ENCODE peak calls at places on chromosome 20, in six cellular contexts. P, L, Q, E, R and S are unnamed samples.

GRCh38 chr20:23159256-23159922 is 73.3 kb upstream of the CD93 start:
- DNase-seq in R (no peak), E (no peak), P (no peak), L (no peak), Q (no peak), S (peak; percentile 78)

GRCh38 chr20:5402903-5403531 is 86.3 kb upstream of the PROKR2 start:
- DNase-seq in E (peak; percentile 62), R (no peak), L (peak; percentile 21), Q (no peak), P (no peak), S (no peak)

GRCh38 chr20:19251958-19252669 is 39.7 kb downstream of the SLC24A3 start:
- DNase-seq in Q (no peak), P (no peak), L (no peak), R (no peak), E (no peak), S (peak; percentile 37)

GRCh38 chr20:30812739-30813411 is 444.6 kb upstream of the DEFB115 start:
- DNase-seq in E (no peak), Q (no peak), P (no peak), R (peak; percentile 17), L (no peak), S (no peak)

GRCh38 chr20:51354769-51355319 is 187.7 kb downstream of the NFATC2 start:
- DNase-seq in E (no peak), P (no peak), Q (no peak), R (no peak), L (no peak), S (no peak)

GRCh38 chr20:21505161-21505809 is 8.6 kb downstream of the NKX2-2 start:
- DNase-seq in Q (no peak), L (peak; percentile 69), P (no peak), R (peak; percentile 85), E (peak; percentile 55), S (no peak)

GRCh38 chr20:31835977-31836852 is 9.2 kb downstream of the FOXS1 start:
- DNase-seq in E (peak; percentile 59), L (peak; percentile 89), Q (no peak), P (peak; percentile 23), R (peak; percentile 57), S (peak; percentile 65)

GRCh38 chr20:1122388-1123315 is 4.2 kb downstream of the PSMF1 start:
- DNase-seq in E (peak; percentile 99), Q (no peak), L (no peak), R (no peak), P (no peak), S (peak; percentile 39)

GRCh38 chr20:50645253-50646068 is 45.9 kb downstream of the RIPOR3 start:
- DNase-seq in Q (peak; percentile 85), L (no peak), R (no peak), E (peak; percentile 100), P (no peak), S (no peak)

GRCh38 chr20:34999782-35000181 is 44.1 kb downstream of the MYH7B start:
- DNase-seq in E (no peak), R (no peak), Q (no peak), L (no peak), P (no peak), S (no peak)

GRCh38 chr20:35002426-35003210 is 47.0 kb downstream of the MYH7B start:
- DNase-seq in L (no peak), R (no peak), E (no peak), Q (no peak), P (no peak), S (no peak)

GRCh38 chr20:35000311-35000921 is 44.7 kb downstream of the MYH7B start:
- DNase-seq in L (no peak), E (no peak), R (no peak), P (no peak), Q (no peak), S (no peak)

GRCh38 chr20:35001596-35002362 is 46.1 kb downstream of the MYH7B start:
- DNase-seq in R (peak; percentile 55), Q (no peak), P (no peak), E (no peak), L (no peak), S (no peak)

GRCh38 chr20:35000922-35001595 is 45.4 kb downstream of the MYH7B start:
- DNase-seq in E (no peak), Q (no peak), P (no peak), R (no peak), L (no peak), S (no peak)
- TF ChIP-seq GABPA in E (no peak), Q (no peak), P (no peak), R (no peak), L (no peak), S (no peak)

DNA sequence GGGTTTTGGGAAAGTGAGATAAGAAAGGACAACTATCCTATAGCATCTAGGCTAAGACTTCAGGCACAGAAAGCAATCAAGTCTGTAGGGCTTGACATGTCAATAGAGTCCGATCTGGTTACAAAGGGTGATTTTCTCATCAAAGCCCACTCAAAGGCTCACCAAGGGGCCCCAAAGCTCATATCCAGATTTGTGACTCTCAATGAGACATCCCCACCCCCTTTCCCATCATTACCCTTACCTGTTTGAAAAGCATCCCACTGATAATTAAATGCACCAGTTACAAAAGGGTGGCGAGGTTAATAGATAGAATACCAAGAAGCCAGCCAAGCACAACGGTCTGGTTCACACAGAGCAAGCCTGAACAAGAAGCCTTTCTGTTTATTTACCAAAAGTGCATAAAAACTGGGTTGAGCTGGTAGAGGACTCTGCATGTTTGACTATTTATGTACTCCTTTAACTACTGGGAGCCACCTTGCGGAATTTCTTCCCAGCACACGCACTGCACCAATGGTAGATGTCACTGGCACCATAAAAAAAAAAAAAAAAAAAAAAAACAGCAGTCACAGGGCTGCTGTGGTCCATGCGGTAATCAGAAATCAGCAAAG is 6.1 kb downstream of the JAG1 start:
- DNase-seq in E (no peak), P (no peak), L (no peak), R (no peak), Q (no peak), S (no peak)
- TF ChIP-seq GABPA in E (no peak), P (no peak), L (no peak), R (no peak), Q (no peak), S (no peak)

GRCh38 chr20:14332796-14333345 is 4.5 kb downstream of the FLRT3 start:
- DNase-seq in R (no peak), P (no peak), E (no peak), Q (no peak), L (no peak), S (no peak)

GRCh38 chr20:14335122-14335521 is 2.3 kb downstream of the FLRT3 start:
- DNase-seq in P (no peak), E (no peak), L (no peak), Q (no peak), R (no peak), S (no peak)

GRCh38 chr20:14333734-14334133 is 3.7 kb downstream of the FLRT3 start:
- DNase-seq in R (no peak), E (no peak), L (no peak), Q (no peak), P (no peak), S (no peak)

GRCh38 chr20:14336667-14337066 is 745 bp downstream of the FLRT3 start:
- DNase-seq in P (no peak), E (peak; percentile 12), L (no peak), R (no peak), Q (no peak), S (no peak)

DNA sequence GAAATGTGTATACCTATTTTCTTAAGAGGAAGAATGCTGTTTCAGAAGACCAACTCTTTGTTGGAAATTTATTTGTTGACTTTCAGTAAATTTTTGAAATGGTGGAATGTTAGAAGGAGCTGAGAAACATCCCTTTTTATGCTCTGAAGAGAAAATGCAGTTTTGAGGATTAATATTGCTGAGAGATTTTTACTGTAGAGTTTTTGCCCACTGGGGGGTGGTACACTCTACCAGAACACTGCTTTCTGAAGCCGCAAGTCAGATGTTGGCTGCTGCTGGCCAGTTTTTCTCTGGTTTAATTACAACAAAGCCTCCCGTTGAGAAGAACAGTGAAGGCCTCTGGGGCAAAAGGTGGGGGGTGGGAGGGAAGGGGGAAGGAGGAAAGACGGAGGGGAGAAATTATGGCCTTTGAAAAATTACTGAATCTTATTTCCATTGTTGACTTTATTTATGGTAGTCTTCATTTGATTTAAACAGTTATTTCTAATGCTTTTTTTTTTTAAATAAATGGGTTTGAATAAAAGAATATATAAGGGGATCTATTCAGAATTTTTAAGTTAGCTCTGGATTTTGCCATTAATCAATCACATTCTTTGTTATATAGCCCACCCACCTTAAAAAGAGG is 3.0 kb downstream of the FLRT3 start:
- DNase-seq in E (peak; percentile 48), R (peak; percentile 37), Q (peak; percentile 9), P (no peak), L (no peak), S (no peak)
- TF ChIP-seq GABPA in E (no peak), R (no peak), Q (no peak), P (no peak), L (no peak), S (no peak)

DNA sequence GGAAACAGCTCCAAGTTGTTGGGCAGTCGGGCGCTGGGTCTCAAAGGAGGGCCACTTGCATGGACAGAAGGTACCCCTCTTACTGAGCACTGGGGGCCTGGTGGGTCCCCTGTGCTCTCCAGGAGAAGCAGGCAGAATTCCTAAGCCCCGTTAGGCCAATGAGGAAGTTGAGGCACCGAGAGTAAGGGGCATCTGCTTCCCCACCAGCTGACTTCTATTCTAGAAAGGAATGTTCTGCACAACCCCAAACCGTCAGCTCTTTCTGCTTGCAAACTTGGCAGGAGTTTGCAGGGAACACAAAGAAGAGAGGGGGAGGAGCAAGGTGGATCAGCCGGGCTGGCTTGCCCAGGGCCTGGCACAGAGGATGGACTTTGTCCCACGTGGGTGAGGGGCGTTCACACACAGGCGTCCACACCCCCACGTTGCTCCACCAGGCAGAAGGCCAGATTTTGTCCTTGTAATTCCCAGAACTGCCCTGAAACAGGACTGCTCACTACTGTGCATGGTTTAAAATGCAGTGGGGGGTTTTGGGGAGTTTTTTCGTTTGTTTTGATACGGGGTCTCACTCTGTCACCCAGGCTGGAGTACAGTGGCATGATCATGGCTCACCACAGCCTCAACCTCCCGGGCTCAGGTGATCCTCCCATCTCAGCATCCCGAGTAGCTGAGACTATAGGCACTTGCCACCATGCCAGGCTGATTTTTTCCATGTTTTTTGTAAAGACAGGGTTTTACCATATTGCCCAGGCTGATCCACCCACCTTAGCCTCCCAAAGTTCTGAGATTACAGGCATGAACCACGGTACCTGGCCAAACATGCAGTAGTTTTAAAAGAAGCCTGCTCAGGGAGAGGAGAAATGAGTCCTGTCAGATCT is 93.3 kb downstream of the SNX5 start:
- DNase-seq in R (no peak), E (peak; percentile 92), P (no peak), Q (no peak), L (no peak), S (no peak)
- TF ChIP-seq GABPA in R (no peak), E (no peak), P (no peak), Q (no peak), L (no peak), S (no peak)

GRCh38 chr20:59936409-59936808 is 3.0 kb upstream of the SYCP2 start:
- DNase-seq in Q (no peak), L (no peak), E (no peak), R (no peak), P (no peak), S (no peak)
- TF ChIP-seq GABPA in Q (no peak), L (no peak), E (no peak), R (no peak), P (no peak), S (no peak)

DNA sequence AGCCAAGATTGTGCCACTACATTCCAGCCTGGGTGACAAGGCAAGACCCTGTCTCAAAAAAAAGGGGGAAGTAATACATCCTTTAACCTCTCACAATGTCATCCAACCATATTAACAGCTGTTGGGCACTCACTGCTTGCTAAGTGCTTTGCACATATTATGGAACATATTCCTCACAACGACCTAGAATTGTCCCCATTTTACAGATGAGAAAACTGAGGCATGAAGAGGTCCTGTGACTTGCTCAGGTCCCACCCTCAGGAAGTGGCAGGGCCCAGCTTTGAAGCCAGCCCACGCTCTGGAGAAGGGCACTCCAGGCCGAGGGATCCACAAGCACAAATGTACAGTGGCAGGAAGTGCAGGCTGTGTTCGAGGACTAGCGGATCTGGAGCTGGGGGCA is 33.3 kb downstream of the BPIFB1 start:
- DNase-seq in E (no peak), P (no peak), L (no peak), Q (no peak), R (no peak), S (no peak)
- TF ChIP-seq GABPA in E (no peak), P (no peak), L (no peak), Q (no peak), R (no peak), S (no peak)

GRCh38 chr20:58141496-58141895 is 87.0 kb downstream of the ANKRD60 start:
- DNase-seq in P (no peak), E (no peak), R (no peak), L (no peak), Q (no peak), S (no peak)
- TF ChIP-seq GABPA in P (no peak), E (no peak), R (no peak), L (no peak), Q (no peak), S (no peak)